ENCODE peak calls at places on chromosome 9, in five cellular contexts. One of them, this sample, is unnamed.

GRCh38 chr9:77848897-77849296 is 182.7 kb downstream of the GNAQ start:
- DNase-seq in lower leg skin: peak; percentile 82
- DNase-seq in fibroblast of pulmonary artery: peak; percentile 92
- DNase-seq in A549: peak; percentile 47
- DNase-seq in colonic mucosa: no peak
- DNase-seq in this sample: no peak

GRCh38 chr9:18396102-18396728 is 77.7 kb upstream of the ADAMTSL1 start:
- DNase-seq in lower leg skin: no peak
- DNase-seq in fibroblast of pulmonary artery: peak; percentile 42
- DNase-seq in A549: no peak
- DNase-seq in colonic mucosa: no peak
- DNase-seq in this sample: peak; percentile 4

GRCh38 chr9:126217797-126218196 is 108.8 kb upstream of the MVB12B start:
- DNase-seq in lower leg skin: no peak
- DNase-seq in fibroblast of pulmonary artery: no peak
- DNase-seq in A549: no peak
- DNase-seq in colonic mucosa: no peak
- DNase-seq in this sample: no peak

GRCh38 chr9:17757816-17758215 is 178.9 kb downstream of the SH3GL2 start:
- DNase-seq in lower leg skin: no peak
- DNase-seq in fibroblast of pulmonary artery: no peak
- DNase-seq in A549: no peak
- DNase-seq in colonic mucosa: no peak
- DNase-seq in this sample: no peak

GRCh38 chr9:134712922-134713321 is 71.3 kb downstream of the COL5A1 start:
- DNase-seq in lower leg skin: no peak
- DNase-seq in fibroblast of pulmonary artery: no peak
- DNase-seq in A549: no peak
- DNase-seq in colonic mucosa: no peak
- DNase-seq in this sample: no peak

GRCh38 chr9:21334603-21334968 is 618 bp downstream of the KLHL9 start:
- DNase-seq in lower leg skin: no peak
- DNase-seq in fibroblast of pulmonary artery: peak; percentile 34
- DNase-seq in A549: no peak
- DNase-seq in colonic mucosa: no peak
- DNase-seq in this sample: no peak

GRCh38 chr9:92807757-92808725 is 43.4 kb upstream of the BICD2 start:
- DNase-seq in lower leg skin: no peak
- DNase-seq in fibroblast of pulmonary artery: no peak
- DNase-seq in A549: no peak
- DNase-seq in colonic mucosa: no peak
- DNase-seq in this sample: no peak

GRCh38 chr9:137488330-137488653 is 29.2 kb upstream of the NSMF start:
- DNase-seq in lower leg skin: no peak
- DNase-seq in fibroblast of pulmonary artery: peak; percentile 11
- DNase-seq in A549: no peak
- DNase-seq in colonic mucosa: peak; percentile 53
- DNase-seq in this sample: no peak

GRCh38 chr9:120845255-120845654 is 2.5 kb upstream of the PSMD5 start:
- DNase-seq in lower leg skin: no peak
- DNase-seq in fibroblast of pulmonary artery: no peak
- DNase-seq in A549: no peak
- DNase-seq in colonic mucosa: no peak
- DNase-seq in this sample: no peak

GRCh38 chr9:69395718-69396117 is 70.7 kb downstream of the ENTREP1 start:
- DNase-seq in lower leg skin: no peak
- DNase-seq in fibroblast of pulmonary artery: no peak
- DNase-seq in A549: no peak
- DNase-seq in colonic mucosa: no peak
- DNase-seq in this sample: no peak

GRCh38 chr9:19782005-19782404 is 6.8 kb downstream of the SLC24A2 start:
- DNase-seq in lower leg skin: no peak
- DNase-seq in fibroblast of pulmonary artery: peak; percentile 39
- DNase-seq in A549: no peak
- DNase-seq in colonic mucosa: no peak
- DNase-seq in this sample: no peak

GRCh38 chr9:129509508-129509907 is 111.4 kb downstream of the C9orf50 start:
- DNase-seq in lower leg skin: no peak
- DNase-seq in fibroblast of pulmonary artery: peak; percentile 80
- DNase-seq in A549: no peak
- DNase-seq in colonic mucosa: no peak
- DNase-seq in this sample: no peak

GRCh38 chr9:115369322-115369957 is 251.5 kb upstream of the TNC start:
- DNase-seq in lower leg skin: no peak
- DNase-seq in fibroblast of pulmonary artery: peak; percentile 58
- DNase-seq in A549: no peak
- DNase-seq in colonic mucosa: no peak
- DNase-seq in this sample: no peak

GRCh38 chr9:112049834-112050516 is 125.1 kb downstream of the SUSD1 start:
- DNase-seq in lower leg skin: no peak
- DNase-seq in fibroblast of pulmonary artery: no peak
- DNase-seq in A549: no peak
- DNase-seq in colonic mucosa: no peak
- DNase-seq in this sample: no peak

GRCh38 chr9:100087218-100087617 is 11.6 kb downstream of the ERP44 start:
- DNase-seq in lower leg skin: no peak
- DNase-seq in fibroblast of pulmonary artery: peak; percentile 75
- DNase-seq in A549: no peak
- DNase-seq in colonic mucosa: no peak
- DNase-seq in this sample: no peak

GRCh38 chr9:38707885-38708640 is 11.9 kb downstream of the FAM240B start:
- DNase-seq in lower leg skin: no peak
- DNase-seq in fibroblast of pulmonary artery: no peak
- DNase-seq in A549: no peak
- DNase-seq in colonic mucosa: no peak
- DNase-seq in this sample: no peak
- TF ChIP-seq CTCF in lower leg skin: no peak
- TF ChIP-seq CTCF in fibroblast of pulmonary artery: peak; percentile 33
- TF ChIP-seq CTCF in A549: peak; percentile 39
- TF ChIP-seq CTCF in colonic mucosa: no peak
- TF ChIP-seq CTCF in this sample: no peak

GRCh38 chr9:135956798-135957166 is 4.4 kb downstream of the UBAC1 start:
- DNase-seq in lower leg skin: no peak
- DNase-seq in fibroblast of pulmonary artery: no peak
- DNase-seq in A549: no peak
- DNase-seq in colonic mucosa: no peak
- DNase-seq in this sample: no peak
- TF ChIP-seq CTCF in lower leg skin: no peak
- TF ChIP-seq CTCF in fibroblast of pulmonary artery: no peak
- TF ChIP-seq CTCF in A549: no peak
- TF ChIP-seq CTCF in colonic mucosa: no peak
- TF ChIP-seq CTCF in this sample: no peak

GRCh38 chr9:86098793-86099694 is at the start of gene GOLM1:
- DNase-seq in lower leg skin: no peak
- DNase-seq in fibroblast of pulmonary artery: peak; percentile 63
- DNase-seq in A549: peak; percentile 56
- DNase-seq in colonic mucosa: peak; percentile 48
- DNase-seq in this sample: peak; percentile 66
- TF ChIP-seq CTCF in lower leg skin: no peak
- TF ChIP-seq CTCF in fibroblast of pulmonary artery: no peak
- TF ChIP-seq CTCF in A549: no peak
- TF ChIP-seq CTCF in colonic mucosa: no peak
- TF ChIP-seq CTCF in this sample: no peak

DNA sequence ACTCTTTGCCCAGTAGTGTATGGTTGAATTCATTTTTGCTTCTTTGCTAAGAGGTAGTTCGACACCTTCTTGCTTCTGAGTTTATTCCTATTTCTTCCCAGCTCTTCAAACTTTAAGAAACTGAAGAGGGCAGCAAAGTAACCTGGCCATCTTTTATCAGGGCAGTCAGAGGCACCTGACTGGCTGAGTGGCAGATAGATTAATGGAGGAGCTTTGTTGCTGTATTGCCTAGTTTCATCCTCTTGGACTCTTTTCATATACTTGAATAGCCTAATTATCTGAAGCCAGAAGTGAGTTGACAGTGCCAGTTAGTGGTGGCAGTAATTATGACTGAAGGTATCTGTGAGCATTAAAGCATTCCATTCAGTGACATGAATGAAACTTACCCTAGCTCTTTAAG is 82.5 kb downstream of the UHRF2 start:
- DNase-seq in lower leg skin: no peak
- DNase-seq in fibroblast of pulmonary artery: no peak
- DNase-seq in A549: no peak
- DNase-seq in colonic mucosa: no peak
- DNase-seq in this sample: no peak
- TF ChIP-seq CTCF in lower leg skin: no peak
- TF ChIP-seq CTCF in fibroblast of pulmonary artery: no peak
- TF ChIP-seq CTCF in A549: no peak
- TF ChIP-seq CTCF in colonic mucosa: no peak
- TF ChIP-seq CTCF in this sample: no peak

This sample was measured in Calu3.